ENCODE peak calls at places on chromosomes 13 and 19, in four cellular contexts. T is spleen, X is breast epithelium, P is uterus. E is an unnamed sample. For H3K9me3 and H3K36me3, the result is how much of the 10 kb centered on the place peaks cover.

GRCh38 chr19:50422397-50423278 is 3.9 kb downstream of the SPIB start:
- DNase-seq in T (no peak), X (no peak), P (no peak), E (no peak)

GRCh38 chr13:39895254-39895653 is 239.8 kb downstream of the COG6 start:
- DNase-seq in T (no peak), X (no peak), P (no peak), E (no peak)

GRCh38 chr19:19600793-19601346 is 17.6 kb downstream of the PBX4 start:
- DNase-seq in T (no peak), X (no peak), P (no peak), E (no peak)

GRCh38 chr19:13117176-13117771 is 734 bp upstream of the TRMT1 start:
- DNase-seq in T (no peak), X (no peak), P (no peak), E (no peak)

GRCh38 chr13:98443329-98443728 is 133.6 kb downstream of the STK24 start:
- DNase-seq in T (no peak), X (no peak), P (no peak), E (no peak)

GRCh38 chr19:9144920-9145319 is 4.7 kb downstream of the ZNF317 start:
- DNase-seq in T (no peak), X (no peak), P (no peak), E (no peak)

GRCh38 chr19:3494051-3494450 is 6.4 kb downstream of the DOHH start:
- DNase-seq in T (no peak), X (no peak), P (no peak), E (no peak)

GRCh38 chr19:1455336-1456120 is 5.6 kb downstream of the APC2 start:
- DNase-seq in T (no peak), X (peak), P (peak), E (peak)

GRCh38 chr13:109862627-109863026 is 76.2 kb upstream of the IRS2 start:
- DNase-seq in T (no peak), X (no peak), P (no peak), E (no peak)

GRCh38 chr13:108915634-108916497 is 286.5 kb downstream of the MYO16 start:
- DNase-seq in T (peak), X (peak), P (peak), E (peak)

GRCh38 chr19:2290441-2291184 is 8.6 kb upstream of the PEAK3 start:
- DNase-seq in T (peak), X (no peak), P (no peak), E (peak)

GRCh38 chr13:114140909-114141255 is 8.5 kb upstream of the RASA3 start:
- DNase-seq in T (peak), X (no peak), P (no peak), E (peak)

GRCh38 chr19:45817725-45818301 is 2.7 kb upstream of the RSPH6A start:
- DNase-seq in T (peak), X (peak), P (no peak), E (peak)

GRCh38 chr13:32676242-32676641 is 90.0 kb downstream of the PDS5B start:
- DNase-seq in T (no peak), X (no peak), P (no peak), E (no peak)

GRCh38 chr13:112132142-112132541 is 65.2 kb downstream of the SOX1 start:
- DNase-seq in T (peak), X (no peak), P (no peak), E (no peak)

GRCh38 chr13:49540552-49540951 is 44.8 kb downstream of the PHF11 start:
- DNase-seq in T (no peak), X (no peak), P (peak), E (no peak)

GRCh38 chr19:54644056-54644455 is 13.8 kb downstream of the LILRB1 start:
- DNase-seq in T (no peak), X (no peak), P (no peak), E (no peak)

GRCh38 chr13:102191951-102192461 is 209.8 kb downstream of the FGF14 start:
- DNase-seq in T (no peak), X (no peak), P (no peak), E (no peak)

GRCh38 chr19:34366670-34367423 is 1.9 kb downstream of the GPI start:
- DNase-seq in T (no peak), X (no peak), P (no peak), E (no peak)

GRCh38 chr19:4256563-4256962 is 9.7 kb downstream of the YJU2 start:
- DNase-seq in T (no peak), X (no peak), P (no peak), E (no peak)

GRCh38 chr13:104477256-104477655 is 1411.0 kb upstream of the SLC10A2 start:
- DNase-seq in T (no peak), X (no peak), P (no peak), E (no peak)

GRCh38 chr13:31436478-31436877 is 236.7 kb downstream of the B3GLCT start:
- DNase-seq in T (no peak), X (no peak), P (no peak), E (no peak)

GRCh38 chr13:23743269-23743668 is 145.9 kb downstream of the MIPEP start:
- DNase-seq in T (no peak), X (no peak), P (no peak), E (peak)

GRCh38 chr13:36395280-36395679 is 37.0 kb upstream of the CCNA1 start:
- DNase-seq in T (no peak), X (no peak), P (no peak), E (no peak)

GRCh38 chr13:28138012-28138755 is at the start of gene PAN3:
- DNase-seq in T (peak), X (peak), P (peak), E (peak)

GRCh38 chr19:17074628-17075034 is 621 bp downstream of the HAUS8 start:
- DNase-seq in T (no peak), X (no peak), P (no peak), E (no peak)
- H3K27ac ChIP-seq in T (peak), X (peak), P (peak), E (peak)

GRCh38 chr13:18962168-18962734 is 219.4 kb downstream of the TUBA3C start:
- DNase-seq in T (no peak), X (no peak), P (no peak), E (no peak)
- H3K9me3 ChIP-seq in T (half or more), X (under half), P (under half), E (under half)

DNA sequence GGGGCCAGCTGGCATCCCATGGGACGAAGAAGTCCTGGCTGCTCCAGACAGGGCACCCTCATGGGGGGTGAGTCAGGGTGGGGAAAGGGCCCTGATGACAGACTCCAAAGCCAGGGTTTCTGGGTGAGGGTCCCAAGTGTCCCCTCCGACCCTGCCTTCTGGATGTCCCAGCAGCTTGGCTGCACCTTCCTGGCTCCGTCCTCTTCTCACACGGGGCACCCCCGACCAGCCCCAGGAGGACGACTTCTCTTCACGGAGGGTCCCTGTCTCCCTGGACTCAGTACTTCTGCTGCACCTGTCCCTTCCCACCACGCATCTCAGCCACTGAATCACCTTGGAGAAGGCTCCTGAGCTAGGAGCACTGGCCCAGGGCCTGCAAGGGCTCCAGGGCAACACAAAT is 19.9 kb downstream of the MIER2 start:
- DNase-seq in T (no peak), X (no peak), P (no peak), E (no peak)
- H3K36me3 ChIP-seq in T (half or more), X (under half), P (under half), E (under half)

DNA sequence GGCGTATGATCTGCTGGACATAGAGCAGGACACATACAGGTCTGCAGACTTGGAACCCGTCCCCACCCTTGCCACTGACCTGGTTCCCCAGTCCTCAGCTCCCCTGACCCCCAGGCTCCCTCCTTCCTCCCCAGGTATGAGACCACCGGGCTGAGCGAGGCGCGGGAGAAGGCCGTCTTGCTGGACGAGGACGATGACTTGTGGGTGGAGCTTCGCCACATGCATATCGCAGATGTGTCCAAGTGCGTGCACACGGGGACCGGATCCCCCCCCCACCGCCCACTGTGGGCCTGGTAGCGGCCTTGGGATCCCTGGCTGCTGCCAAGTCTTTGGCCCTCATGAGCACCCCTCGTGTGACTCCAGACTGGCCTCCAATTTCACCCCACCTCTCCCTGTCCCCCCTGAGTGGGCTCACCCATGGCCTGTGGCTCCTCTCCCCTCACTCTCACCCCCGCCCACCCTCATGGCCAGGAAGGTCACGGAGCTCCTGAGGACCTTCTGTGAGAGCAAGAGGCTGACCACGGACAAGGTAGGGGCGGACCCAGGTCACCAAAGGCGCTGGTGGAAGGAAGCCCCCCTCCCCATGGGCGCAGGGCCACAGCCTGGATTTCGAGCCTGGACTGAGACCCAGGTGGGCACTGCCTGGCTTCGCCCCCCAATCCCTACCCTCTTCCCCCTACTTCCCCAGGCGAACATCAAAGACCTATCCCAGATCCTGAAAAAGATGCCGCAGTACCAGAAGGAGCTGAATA is 5.6 kb downstream of the STXBP2 start:
- DNase-seq in T (no peak), X (no peak), P (no peak), E (peak)
- H3K27ac ChIP-seq in T (no peak), X (no peak), P (no peak), E (no peak)